ENCODE peak calls at places on chromosome 9, in eight cellular contexts. One of them, this sample, is unnamed.

GRCh38 chr9:37692622-37693221 is 42.0 kb downstream of the FRMPD1 start:
- DNase-seq in psoas muscle: no peak
- DNase-seq in HCT116: no peak
- DNase-seq in neural progenitor cell: no peak
- DNase-seq in Peyer's patch: no peak
- DNase-seq in suprapubic skin: no peak
- DNase-seq in left lung: no peak
- DNase-seq in cardiac muscle cell: no peak
- DNase-seq in this sample: no peak

GRCh38 chr9:8694983-8695588 is 895.5 kb upstream of the DMAC1 start:
- DNase-seq in left lung: no peak
- DNase-seq in HCT116: no peak
- DNase-seq in psoas muscle: no peak
- DNase-seq in suprapubic skin: no peak
- DNase-seq in neural progenitor cell: peak; percentile 16
- DNase-seq in cardiac muscle cell: no peak
- DNase-seq in Peyer's patch: no peak
- DNase-seq in this sample: no peak

GRCh38 chr9:99859395-99859980 is 37.8 kb downstream of the NR4A3 start:
- DNase-seq in cardiac muscle cell: peak; percentile 17
- DNase-seq in suprapubic skin: no peak
- DNase-seq in neural progenitor cell: peak; percentile 64
- DNase-seq in psoas muscle: no peak
- DNase-seq in Peyer's patch: no peak
- DNase-seq in HCT116: no peak
- DNase-seq in left lung: no peak
- DNase-seq in this sample: no peak

GRCh38 chr9:35753466-35753865 is 610 bp downstream of the MSMP start:
- DNase-seq in HCT116: no peak
- DNase-seq in Peyer's patch: no peak
- DNase-seq in left lung: no peak
- DNase-seq in psoas muscle: no peak
- DNase-seq in cardiac muscle cell: no peak
- DNase-seq in suprapubic skin: no peak
- DNase-seq in neural progenitor cell: no peak
- DNase-seq in this sample: no peak

GRCh38 chr9:9754186-9754585 is 858.6 kb downstream of the PTPRD start:
- DNase-seq in cardiac muscle cell: no peak
- DNase-seq in left lung: no peak
- DNase-seq in neural progenitor cell: no peak
- DNase-seq in psoas muscle: no peak
- DNase-seq in HCT116: no peak
- DNase-seq in suprapubic skin: no peak
- DNase-seq in Peyer's patch: no peak
- DNase-seq in this sample: no peak

GRCh38 chr9:86645303-86645702 is 291.1 kb upstream of the TUT7 start:
- DNase-seq in neural progenitor cell: peak; percentile 86
- DNase-seq in Peyer's patch: no peak
- DNase-seq in suprapubic skin: no peak
- DNase-seq in left lung: no peak
- DNase-seq in psoas muscle: no peak
- DNase-seq in cardiac muscle cell: no peak
- DNase-seq in HCT116: no peak
- DNase-seq in this sample: no peak

GRCh38 chr9:77495834-77496671 is 152.1 kb downstream of the GNA14 start:
- DNase-seq in psoas muscle: no peak
- DNase-seq in left lung: no peak
- DNase-seq in HCT116: no peak
- DNase-seq in Peyer's patch: no peak
- DNase-seq in neural progenitor cell: no peak
- DNase-seq in cardiac muscle cell: peak; percentile 74
- DNase-seq in suprapubic skin: no peak
- DNase-seq in this sample: no peak

GRCh38 chr9:6545017-6545691 is 100.4 kb downstream of the GLDC start:
- DNase-seq in cardiac muscle cell: no peak
- DNase-seq in neural progenitor cell: no peak
- DNase-seq in HCT116: no peak
- DNase-seq in Peyer's patch: no peak
- DNase-seq in suprapubic skin: no peak
- DNase-seq in psoas muscle: no peak
- DNase-seq in left lung: no peak
- DNase-seq in this sample: no peak

GRCh38 chr9:14103115-14103514 is 210.8 kb downstream of the NFIB start:
- DNase-seq in HCT116: no peak
- DNase-seq in suprapubic skin: no peak
- DNase-seq in psoas muscle: no peak
- DNase-seq in Peyer's patch: no peak
- DNase-seq in cardiac muscle cell: no peak
- DNase-seq in neural progenitor cell: no peak
- DNase-seq in left lung: no peak
- DNase-seq in this sample: no peak

GRCh38 chr9:16387382-16387781 is 483.1 kb downstream of the BNC2 start:
- DNase-seq in Peyer's patch: no peak
- DNase-seq in neural progenitor cell: no peak
- DNase-seq in left lung: no peak
- DNase-seq in psoas muscle: no peak
- DNase-seq in cardiac muscle cell: peak; percentile 25
- DNase-seq in HCT116: no peak
- DNase-seq in suprapubic skin: no peak
- DNase-seq in this sample: no peak

GRCh38 chr9:89923961-89924504 is 319.2 kb downstream of the GADD45G start:
- DNase-seq in psoas muscle: no peak
- DNase-seq in suprapubic skin: no peak
- DNase-seq in Peyer's patch: no peak
- DNase-seq in left lung: no peak
- DNase-seq in neural progenitor cell: no peak
- DNase-seq in HCT116: no peak
- DNase-seq in cardiac muscle cell: no peak
- DNase-seq in this sample: no peak

GRCh38 chr9:123445116-123445515 is 89.1 kb downstream of the CRB2 start:
- DNase-seq in Peyer's patch: no peak
- DNase-seq in left lung: no peak
- DNase-seq in suprapubic skin: no peak
- DNase-seq in HCT116: no peak
- DNase-seq in cardiac muscle cell: no peak
- DNase-seq in neural progenitor cell: no peak
- DNase-seq in psoas muscle: no peak
- DNase-seq in this sample: no peak

GRCh38 chr9:20304001-20304400 is 318.3 kb downstream of the MLLT3 start:
- DNase-seq in cardiac muscle cell: no peak
- DNase-seq in HCT116: no peak
- DNase-seq in Peyer's patch: no peak
- DNase-seq in left lung: no peak
- DNase-seq in psoas muscle: no peak
- DNase-seq in neural progenitor cell: no peak
- DNase-seq in suprapubic skin: no peak
- DNase-seq in this sample: no peak

GRCh38 chr9:73135394-73135793 is 16.3 kb upstream of the ANXA1 start:
- DNase-seq in neural progenitor cell: no peak
- DNase-seq in cardiac muscle cell: no peak
- DNase-seq in psoas muscle: no peak
- DNase-seq in HCT116: no peak
- DNase-seq in left lung: no peak
- DNase-seq in suprapubic skin: no peak
- DNase-seq in Peyer's patch: no peak
- DNase-seq in this sample: no peak

GRCh38 chr9:754150-754931 is 87.2 kb upstream of the DMRT1 start:
- DNase-seq in psoas muscle: no peak
- DNase-seq in Peyer's patch: no peak
- DNase-seq in suprapubic skin: no peak
- DNase-seq in left lung: no peak
- DNase-seq in cardiac muscle cell: no peak
- DNase-seq in HCT116: no peak
- DNase-seq in neural progenitor cell: no peak
- DNase-seq in this sample: no peak
- H3K4me1 ChIP-seq in psoas muscle: peaks cover 39% of the 10 kb centered on the region
- H3K4me1 ChIP-seq in Peyer's patch: no peaks in the 10 kb centered on the region
- H3K4me1 ChIP-seq in suprapubic skin: peaks cover 28% of the 10 kb centered on the region
- H3K4me1 ChIP-seq in left lung: peaks cover 6% of the 10 kb centered on the region
- H3K4me1 ChIP-seq in cardiac muscle cell: no peaks in the 10 kb centered on the region
- H3K4me1 ChIP-seq in HCT116: peaks cover 8% of the 10 kb centered on the region
- H3K4me1 ChIP-seq in neural progenitor cell: no peaks in the 10 kb centered on the region
- H3K4me1 ChIP-seq in this sample: peaks cover 29% of the 10 kb centered on the region

DNA sequence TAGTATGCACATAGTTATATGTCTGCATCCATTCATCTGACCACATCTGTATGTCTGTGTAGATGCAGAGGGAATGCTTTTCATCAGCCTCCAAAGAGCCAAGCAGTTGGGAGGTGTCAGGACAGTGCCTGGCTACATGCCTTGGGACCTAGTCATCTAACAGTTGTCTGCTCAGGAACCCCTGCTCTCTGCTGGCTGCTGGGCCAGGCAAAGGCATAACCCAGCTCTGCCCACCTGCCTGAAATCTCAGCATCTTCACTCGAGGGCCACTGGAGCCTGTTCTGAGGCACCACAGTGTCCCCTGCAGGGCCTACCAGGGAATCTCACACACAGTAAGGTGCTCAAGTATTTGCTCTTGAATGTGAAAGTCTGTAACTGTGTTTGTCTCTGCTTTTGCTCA is 3.7 kb downstream of the C9orf50 start:
- DNase-seq in neural progenitor cell: peak; percentile 55
- DNase-seq in Peyer's patch: no peak
- DNase-seq in suprapubic skin: no peak
- DNase-seq in psoas muscle: no peak
- DNase-seq in HCT116: no peak
- DNase-seq in left lung: peak; percentile 20
- DNase-seq in cardiac muscle cell: no peak
- DNase-seq in this sample: no peak
- TF ChIP-seq CTCF in neural progenitor cell: peak; percentile 63
- TF ChIP-seq CTCF in Peyer's patch: peak; percentile 12
- TF ChIP-seq CTCF in suprapubic skin: no peak
- TF ChIP-seq CTCF in psoas muscle: no peak
- TF ChIP-seq CTCF in HCT116: no peak
- TF ChIP-seq CTCF in left lung: peak; percentile 25
- TF ChIP-seq CTCF in cardiac muscle cell: peak; percentile 49
- TF ChIP-seq CTCF in this sample: no peak

GRCh38 chr9:2727966-2728613 is 10.8 kb downstream of the KCNV2 start:
- DNase-seq in HCT116: peak; percentile 4
- DNase-seq in Peyer's patch: no peak
- DNase-seq in psoas muscle: no peak
- DNase-seq in suprapubic skin: no peak
- DNase-seq in left lung: no peak
- DNase-seq in cardiac muscle cell: peak; percentile 86
- DNase-seq in neural progenitor cell: peak; percentile 43
- DNase-seq in this sample: no peak

GRCh38 chr9:2732492-2732891 is 15.2 kb downstream of the KCNV2 start:
- DNase-seq in Peyer's patch: no peak
- DNase-seq in HCT116: no peak
- DNase-seq in suprapubic skin: no peak
- DNase-seq in cardiac muscle cell: no peak
- DNase-seq in left lung: no peak
- DNase-seq in neural progenitor cell: no peak
- DNase-seq in psoas muscle: no peak
- DNase-seq in this sample: no peak

GRCh38 chr9:2729003-2729402 is 11.7 kb downstream of the KCNV2 start:
- DNase-seq in neural progenitor cell: no peak
- DNase-seq in Peyer's patch: no peak
- DNase-seq in left lung: no peak
- DNase-seq in cardiac muscle cell: peak; percentile 41
- DNase-seq in psoas muscle: no peak
- DNase-seq in HCT116: no peak
- DNase-seq in suprapubic skin: no peak
- DNase-seq in this sample: no peak

GRCh38 chr9:2730971-2731370 is 13.7 kb downstream of the KCNV2 start:
- DNase-seq in psoas muscle: no peak
- DNase-seq in cardiac muscle cell: no peak
- DNase-seq in suprapubic skin: no peak
- DNase-seq in neural progenitor cell: no peak
- DNase-seq in HCT116: no peak
- DNase-seq in left lung: no peak
- DNase-seq in Peyer's patch: no peak
- DNase-seq in this sample: no peak

DNA sequence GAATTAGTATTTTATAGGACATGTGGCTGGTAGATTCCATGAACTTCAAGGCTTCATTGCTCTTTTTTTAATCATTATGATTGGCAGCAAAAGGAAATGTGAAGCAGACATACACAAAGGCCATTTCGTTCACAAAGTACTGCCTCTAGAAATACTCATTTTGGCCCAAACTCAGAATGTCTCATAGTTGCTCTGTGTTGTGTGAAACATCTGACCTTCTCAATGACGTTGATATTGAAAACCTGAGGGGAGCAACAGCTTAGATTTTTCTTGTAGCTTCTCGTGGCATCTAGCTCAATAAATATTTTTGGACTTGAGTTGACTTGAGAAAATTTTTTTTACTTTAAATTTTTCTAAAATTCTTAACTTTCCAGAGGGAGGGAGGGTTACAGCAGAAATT is 12.4 kb downstream of the KCNV2 start:
- DNase-seq in neural progenitor cell: no peak
- DNase-seq in left lung: no peak
- DNase-seq in suprapubic skin: no peak
- DNase-seq in psoas muscle: no peak
- DNase-seq in Peyer's patch: no peak
- DNase-seq in cardiac muscle cell: peak; percentile 31
- DNase-seq in HCT116: no peak
- DNase-seq in this sample: no peak
- H3K4me1 ChIP-seq in neural progenitor cell: peaks cover 20% of the 10 kb centered on the region
- H3K4me1 ChIP-seq in left lung: no peaks in the 10 kb centered on the region
- H3K4me1 ChIP-seq in suprapubic skin: peaks cover 4% of the 10 kb centered on the region
- H3K4me1 ChIP-seq in psoas muscle: peaks cover 12% of the 10 kb centered on the region
- H3K4me1 ChIP-seq in Peyer's patch: no peaks in the 10 kb centered on the region
- H3K4me1 ChIP-seq in cardiac muscle cell: peaks cover 29% of the 10 kb centered on the region
- H3K4me1 ChIP-seq in HCT116: no peaks in the 10 kb centered on the region
- H3K4me1 ChIP-seq in this sample: peaks cover 22% of the 10 kb centered on the region

GRCh38 chr9:110343537-110343936 is 5.9 kb upstream of the TXNDC8 start:
- DNase-seq in psoas muscle: no peak
- DNase-seq in suprapubic skin: no peak
- DNase-seq in HCT116: no peak
- DNase-seq in Peyer's patch: no peak
- DNase-seq in cardiac muscle cell: no peak
- DNase-seq in neural progenitor cell: no peak
- DNase-seq in left lung: no peak
- DNase-seq in this sample: no peak

GRCh38 chr9:110334871-110335270 is 2.8 kb downstream of the TXNDC8 start:
- DNase-seq in HCT116: no peak
- DNase-seq in neural progenitor cell: no peak
- DNase-seq in Peyer's patch: no peak
- DNase-seq in left lung: no peak
- DNase-seq in suprapubic skin: no peak
- DNase-seq in cardiac muscle cell: no peak
- DNase-seq in psoas muscle: no peak
- DNase-seq in this sample: no peak

GRCh38 chr9:110337727-110338522 is at the start of gene TXNDC8:
- DNase-seq in neural progenitor cell: no peak
- DNase-seq in cardiac muscle cell: peak; percentile 41
- DNase-seq in HCT116: no peak
- DNase-seq in psoas muscle: no peak
- DNase-seq in left lung: no peak
- DNase-seq in Peyer's patch: no peak
- DNase-seq in suprapubic skin: no peak
- DNase-seq in this sample: no peak

DNA sequence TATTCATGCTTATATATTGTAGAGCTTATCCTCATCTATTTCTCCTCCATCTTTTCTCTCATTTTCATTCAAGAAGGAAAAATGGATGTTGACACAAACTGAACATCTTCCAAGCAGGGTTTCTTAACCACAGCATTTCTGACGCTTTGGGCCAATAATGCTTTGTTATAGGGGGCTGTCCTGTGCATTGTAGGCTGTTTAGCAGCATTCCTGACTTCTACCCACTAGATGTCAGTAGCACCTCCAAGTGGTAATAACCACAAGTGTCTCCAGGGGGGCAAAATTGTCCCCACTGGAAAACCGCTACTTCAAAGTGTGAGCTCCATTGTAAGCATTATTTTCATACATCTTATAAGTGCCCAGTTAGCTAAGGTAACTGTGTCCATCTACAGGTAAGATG is 2.6 kb upstream of the TXNDC8 start:
- DNase-seq in Peyer's patch: no peak
- DNase-seq in suprapubic skin: no peak
- DNase-seq in neural progenitor cell: peak; percentile 50
- DNase-seq in cardiac muscle cell: peak; percentile 55
- DNase-seq in left lung: no peak
- DNase-seq in HCT116: peak; percentile 24
- DNase-seq in psoas muscle: no peak
- DNase-seq in this sample: no peak
- TF ChIP-seq CTCF in Peyer's patch: peak; percentile 26
- TF ChIP-seq CTCF in suprapubic skin: no peak
- TF ChIP-seq CTCF in neural progenitor cell: peak; percentile 53
- TF ChIP-seq CTCF in cardiac muscle cell: peak; percentile 59
- TF ChIP-seq CTCF in left lung: no peak
- TF ChIP-seq CTCF in HCT116: peak; percentile 49
- TF ChIP-seq CTCF in psoas muscle: no peak
- TF ChIP-seq CTCF in this sample: no peak

This sample was measured in thoracic aorta.